ENCODE peak calls at places on chromosomes 12 and 14, in four cellular contexts. K, W, L and C are unnamed samples.

GRCh38 chr12:26692417-26692816 is 140.6 kb downstream of the ITPR2 start:
- DNase-seq in K (no peak), W (no peak), L (no peak), C (no peak)

GRCh38 chr12:114015851-114016250 is 49.7 kb upstream of the RBM19 start:
- DNase-seq in K (no peak), W (no peak), L (no peak), C (no peak)

GRCh38 chr14:98957211-98958047 is 314.6 kb downstream of the BCL11B start:
- DNase-seq in K (no peak), W (no peak), L (no peak), C (no peak)

GRCh38 chr12:47296828-47297227 is 217.1 kb upstream of the AMIGO2 start:
- DNase-seq in K (no peak), W (no peak), L (peak; percentile 94), C (no peak)

GRCh38 chr12:54404061-54405004 is 14.7 kb downstream of the ITGA5 start:
- DNase-seq in K (peak; percentile 64), W (peak; percentile 20), L (no peak), C (peak; percentile 29)

GRCh38 chr12:14975451-14975850 is 2.6 kb downstream of the PDE6H start:
- DNase-seq in K (no peak), W (no peak), L (no peak), C (no peak)

GRCh38 chr12:12718853-12719252 is 1.7 kb downstream of the CDKN1B start:
- DNase-seq in K (no peak), W (no peak), L (no peak), C (no peak)

GRCh38 chr12:27521066-27521465 is 2.9 kb upstream of the PPFIBP1 start:
- DNase-seq in K (peak; percentile 31), W (no peak), L (peak; percentile 29), C (no peak)

GRCh38 chr12:6563448-6564050 is 4.5 kb downstream of the NOP2 start:
- DNase-seq in K (peak; percentile 73), W (no peak), L (no peak), C (peak; percentile 29)

GRCh38 chr12:24851816-24852337 is 97.0 kb downstream of the BCAT1 start:
- DNase-seq in K (no peak), W (no peak), L (no peak), C (no peak)

GRCh38 chr14:92471919-92472318 is 41.7 kb upstream of the RIN3 start:
- DNase-seq in K (no peak), W (peak; percentile 33), L (no peak), C (no peak)

GRCh38 chr14:94052662-94053061 is 26.5 kb downstream of the OTUB2 start:
- DNase-seq in K (no peak), W (no peak), L (no peak), C (no peak)

GRCh38 chr12:83818888-83819287 is 1093.7 kb downstream of the SLC6A15 start:
- DNase-seq in K (no peak), W (no peak), L (no peak), C (no peak)

GRCh38 chr14:23646648-23647549 is 10.7 kb downstream of the DHRS2 start:
- DNase-seq in K (no peak), W (no peak), L (no peak), C (no peak)

GRCh38 chr14:74875941-74876913 is at the start of gene PROX2:
- DNase-seq in K (no peak), W (no peak), L (no peak), C (no peak)

GRCh38 chr12:107318804-107319535 is 225.6 kb upstream of the CRY1 start:
- DNase-seq in K (peak; percentile 65), W (peak; percentile 22), L (peak; percentile 18), C (no peak)

GRCh38 chr12:128844031-128844635 is 9.1 kb upstream of the GLT1D1 start:
- DNase-seq in K (peak; percentile 64), W (no peak), L (no peak), C (no peak)

GRCh38 chr12:76820888-76821482 is 57.1 kb downstream of the ZDHHC17 start:
- DNase-seq in K (peak; percentile 34), W (peak; percentile 12), L (no peak), C (no peak)

GRCh38 chr12:131928080-131928764 is 854 bp upstream of the PUS1 start:
- DNase-seq in K (peak; percentile 10), W (no peak), L (no peak), C (no peak)

GRCh38 chr12:69284131-69284530 is 44.8 kb downstream of the CPSF6 start:
- DNase-seq in K (peak; percentile 74), W (peak; percentile 48), L (peak; percentile 74), C (no peak)

GRCh38 chr14:34355584-34356266 is 106.3 kb downstream of the SPTSSA start:
- DNase-seq in K (peak; percentile 26), W (peak; percentile 25), L (peak; percentile 5), C (no peak)

GRCh38 chr12:29041621-29042020 is 107.5 kb upstream of the FAR2 start:
- DNase-seq in K (no peak), W (peak; percentile 41), L (no peak), C (no peak)

GRCh38 chr14:91866061-91866460 is 1.3 kb downstream of the TC2N start:
- DNase-seq in K (no peak), W (no peak), L (no peak), C (no peak)

GRCh38 chr14:98181768-98182167 is 1090.2 kb downstream of the BCL11B start:
- DNase-seq in K (no peak), W (no peak), L (no peak), C (no peak)

GRCh38 chr14:95979339-95980042 is 59.7 kb upstream of the C14orf132 start:
- DNase-seq in K (peak; percentile 44), W (no peak), L (no peak), C (no peak)

GRCh38 chr14:21917699-21918436 is 244.2 kb upstream of the OR4E1 start:
- DNase-seq in K (peak; percentile 11), W (peak; percentile 43), L (peak; percentile 9), C (peak; percentile 13)